ENCODE peak calls at places on chromosomes 7 and 10, in five cellular contexts. R is bronchial epithelial cell, J is kidney, O is body of pancreas, Z is right atrium auricular region. A is an unnamed sample.

GRCh38 chr10:103181244-103181643 is 11.8 kb downstream of the NT5C2 start:
- DNase-seq in J (no peak), O (no peak), R (no peak), Z (no peak), A (no peak)

GRCh38 chr7:27774717-27775328 is 34.9 kb downstream of the TAX1BP1 start:
- DNase-seq in R (peak; percentile 22), Z (no peak), O (no peak), J (no peak), A (peak; percentile 45)

GRCh38 chr7:22319424-22320403 is 37.2 kb downstream of the RAPGEF5 start:
- DNase-seq in Z (no peak), O (no peak), J (no peak), R (peak; percentile 28), A (no peak)

GRCh38 chr10:24374134-24374915 is 165.4 kb downstream of the KIAA1217 start:
- DNase-seq in Z (no peak), R (peak; percentile 47), O (no peak), J (no peak), A (peak; percentile 15)

GRCh38 chr10:43253461-43254198 is 13.2 kb downstream of the RASGEF1A start:
- DNase-seq in Z (peak; percentile 42), O (peak; percentile 7), R (no peak), J (peak; percentile 54), A (no peak)

GRCh38 chr7:90892213-90892612 is 296.1 kb downstream of the CDK14 start:
- DNase-seq in J (no peak), R (peak; percentile 17), Z (no peak), O (no peak), A (peak; percentile 18)

GRCh38 chr10:60646966-60647796 is 131.1 kb upstream of the CDK1 start:
- DNase-seq in O (peak; percentile 44), Z (no peak), J (no peak), R (peak; percentile 60), A (peak; percentile 66)

GRCh38 chr10:126977216-126977615 is 72.0 kb downstream of the DOCK1 start:
- DNase-seq in Z (no peak), R (no peak), J (no peak), O (no peak), A (no peak)

GRCh38 chr10:109018892-109019507 is 904.3 kb downstream of the XPNPEP1 start:
- DNase-seq in Z (no peak), R (peak; percentile 2), O (no peak), J (no peak), A (no peak)

GRCh38 chr7:46633200-46633599 is 712.1 kb upstream of the IGFBP3 start:
- DNase-seq in Z (no peak), J (no peak), R (no peak), O (no peak), A (no peak)

DNA sequence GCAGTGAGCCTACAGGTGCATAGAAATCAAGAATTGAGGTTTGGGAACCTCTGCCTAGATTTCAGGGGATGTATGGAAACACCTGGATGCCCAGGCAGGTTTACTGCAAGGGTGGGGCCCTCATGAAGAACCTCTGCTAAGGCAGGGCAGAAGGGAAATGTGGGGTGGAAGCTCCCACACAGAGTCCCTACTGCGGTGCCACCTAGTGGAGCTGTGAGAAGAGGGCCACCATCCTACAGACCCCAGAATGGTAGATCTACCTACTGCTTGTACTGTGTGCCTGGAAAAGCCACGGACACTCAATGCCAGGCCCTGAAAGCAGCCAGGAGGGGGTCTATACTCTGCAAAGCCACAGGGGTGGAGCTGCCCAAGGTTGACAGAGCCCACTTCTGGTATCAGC is 533.5 kb downstream of the GPAM start:
- DNase-seq in Z (no peak), O (no peak), R (no peak), J (no peak), A (no peak)
- H3K4me3 ChIP-seq in Z (no peak overlapping the region), O (no peak overlapping the region), R (no peak overlapping the region), J (no peak overlapping the region), A (no peak overlapping the region)

GRCh38 chr10:82934429-82934828 is 1059.4 kb downstream of the NRG3 start:
- DNase-seq in Z (no peak), J (no peak), O (no peak), R (no peak), A (peak; percentile 1)
- TF ChIP-seq CTCF in Z (no peak), J (no peak), O (no peak), R (no peak), A (peak; percentile 24)

DNA sequence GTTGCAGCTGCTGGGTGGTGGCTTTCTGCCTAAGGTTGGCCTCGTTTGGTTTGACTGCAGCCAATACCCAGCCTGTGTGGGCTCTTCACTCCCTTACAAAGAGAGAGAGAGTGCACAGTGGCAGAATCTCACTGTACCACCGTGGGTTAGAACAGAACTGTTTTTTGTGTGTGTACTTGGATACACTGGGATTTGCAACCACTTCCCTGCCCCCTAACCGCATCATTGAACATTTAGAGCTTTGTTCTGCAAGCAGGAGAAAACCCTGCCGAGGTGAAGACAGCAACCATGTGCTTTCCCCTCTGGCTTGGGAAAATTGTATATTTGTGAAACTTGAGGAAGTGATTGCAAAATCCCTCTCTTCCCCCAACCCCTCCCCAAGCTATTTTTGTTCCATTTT is 201.1 kb downstream of the TCF7L2 start:
- DNase-seq in O (no peak), R (no peak), Z (no peak), J (no peak), A (no peak)
- H3K4me3 ChIP-seq in O (no peak overlapping the region), R (no peak overlapping the region), Z (no peak overlapping the region), J (no peak overlapping the region), A (no peak overlapping the region)

GRCh38 chr10:121696854-121697253 is 98.6 kb upstream of the FGFR2 start:
- DNase-seq in R (peak; percentile 31), O (no peak), Z (no peak), J (no peak), A (peak; percentile 26)
- TF ChIP-seq CTCF in R (peak; percentile 43), O (peak; percentile 24), Z (no peak), J (peak; percentile 20), A (peak; percentile 43)

DNA sequence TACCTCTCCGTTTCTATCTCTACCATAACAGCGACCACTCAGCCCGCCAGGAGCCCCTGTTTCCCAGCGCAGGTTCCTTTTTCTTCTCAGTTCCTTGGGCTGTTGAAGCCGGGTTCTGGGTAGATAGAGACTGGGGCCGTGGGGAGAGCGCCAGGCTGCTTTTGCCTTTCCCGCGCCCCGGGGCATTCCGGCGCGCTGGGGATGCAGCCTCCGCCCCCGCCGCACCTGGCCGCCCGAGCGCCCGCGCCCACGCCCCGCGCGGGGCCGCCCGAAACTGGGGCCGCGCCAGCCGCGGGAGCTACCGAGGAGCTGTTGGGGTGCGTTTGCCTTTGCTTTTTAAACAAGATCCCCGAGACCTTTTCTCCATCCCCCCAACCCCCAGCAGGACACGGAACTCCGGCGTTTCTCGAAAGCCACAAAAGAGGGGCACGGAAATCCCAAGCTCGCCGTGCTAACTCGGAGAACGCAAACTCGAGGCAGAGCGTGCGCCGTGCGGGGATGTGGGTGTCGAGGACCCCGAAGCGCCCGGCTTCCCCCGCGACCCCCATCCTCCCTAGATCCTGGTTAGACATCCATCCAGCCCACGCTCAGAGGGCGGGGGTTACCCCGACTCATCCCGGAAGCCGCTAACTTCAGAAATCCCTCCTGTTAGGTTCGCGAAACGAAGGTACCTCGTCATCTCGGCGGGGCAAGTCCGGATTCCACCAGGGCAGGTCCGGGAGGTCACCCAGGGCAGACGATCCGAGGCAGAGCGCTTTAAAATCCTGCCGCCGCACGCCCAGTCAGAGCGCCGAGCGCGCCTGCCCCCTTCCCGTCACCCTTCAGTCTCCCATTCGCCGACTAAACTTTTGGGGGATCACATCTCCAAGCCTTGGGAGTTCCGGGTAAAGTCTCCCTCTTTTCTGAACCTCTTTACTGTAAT is 1.0 kb downstream of the GRM8 start:
- DNase-seq in R (peak; percentile 4), J (peak; percentile 69), Z (no peak), O (peak; percentile 21), A (no peak)
- H3K4me3 ChIP-seq in R (peak overlapping the region; percentile 59), J (peak overlapping the region; percentile 78), Z (peak overlapping the region; percentile 71), O (peak overlapping the region; percentile 85), A (peak overlapping the region; percentile 64)

DNA sequence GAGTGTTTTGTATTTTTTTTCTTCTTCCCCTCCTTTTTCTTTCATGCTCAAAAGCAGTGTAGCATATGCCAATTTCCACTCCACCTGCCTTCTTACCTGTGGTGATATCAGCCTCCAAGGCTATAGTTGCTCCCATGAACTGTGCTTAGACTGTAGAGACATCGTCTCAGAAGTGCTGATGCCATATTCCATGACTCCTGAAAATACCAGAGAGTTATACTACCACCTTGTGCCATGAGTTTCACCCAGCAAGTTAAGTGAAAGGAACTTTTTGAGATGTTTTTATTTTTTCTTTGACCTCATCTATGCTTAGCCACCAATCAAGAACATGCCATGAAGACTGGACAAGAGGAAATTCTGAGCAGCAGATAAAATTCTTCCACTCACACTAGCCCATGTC is 142.8 kb upstream of the SEMA3E start:
- DNase-seq in R (no peak), O (no peak), Z (no peak), J (no peak), A (no peak)
- TF ChIP-seq CTCF in R (no peak), O (no peak), Z (no peak), J (no peak), A (no peak)